ENCODE peak calls at places on chromosomes 1 and 21, in eight cellular contexts. A, P, O, H, M, U, D and I are unnamed samples.
A peak's percentile ranks its signal among the peaks of the same experiment; 100 is the strongest.

GRCh38 chr1:21865943-21866628 is 54.0 kb downstream of the LDLRAD2 start:
- DNase-seq in A (no peak), P (no peak), O (peak; percentile 52), H (no peak), M (no peak), U (no peak), D (peak; percentile 58), I (no peak)

GRCh38 chr1:62398377-62398776 is 38.5 kb upstream of the USP1 start:
- DNase-seq in A (no peak), P (no peak), O (no peak), H (no peak), M (no peak), U (no peak), D (no peak), I (no peak)

GRCh38 chr1:38587734-38588133 is 271.8 kb downstream of the RRAGC start:
- DNase-seq in A (no peak), P (no peak), O (no peak), H (no peak), M (no peak), U (no peak), D (no peak), I (no peak)

GRCh38 chr1:215082532-215083407 is at the start of gene KCNK2:
- DNase-seq in A (no peak), P (no peak), O (no peak), H (no peak), M (no peak), U (no peak), D (peak; percentile 70), I (no peak)

GRCh38 chr1:197908695-197909336 is 6.4 kb downstream of the C1orf53 start:
- DNase-seq in A (no peak), P (no peak), O (no peak), H (no peak), M (no peak), U (peak; percentile 86), D (peak; percentile 7), I (no peak)

GRCh38 chr1:160161965-160162705 is 10.7 kb downstream of the ATP1A4 start:
- DNase-seq in A (peak; percentile 39), P (no peak), O (no peak), H (no peak), M (no peak), U (no peak), D (no peak), I (no peak)

GRCh38 chr21:45528981-45529784 is 13.1 kb downstream of the SLC19A1 start:
- DNase-seq in A (no peak), P (peak; percentile 52), O (peak; percentile 5), H (no peak), M (no peak), U (no peak), D (no peak), I (no peak)

GRCh38 chr1:47521034-47521871 is 83.4 kb downstream of the FOXD2 start:
- DNase-seq in A (no peak), P (no peak), O (no peak), H (no peak), M (no peak), U (no peak), D (no peak), I (no peak)

GRCh38 chr1:204103121-204103741 is 30.3 kb downstream of the SOX13 start:
- DNase-seq in A (no peak), P (no peak), O (no peak), H (no peak), M (no peak), U (no peak), D (no peak), I (no peak)

GRCh38 chr1:47436304-47436978 is 1.4 kb upstream of the FOXD2 start:
- DNase-seq in A (peak; percentile 82), P (peak; percentile 77), O (peak; percentile 90), H (peak; percentile 67), M (peak; percentile 32), U (no peak), D (peak; percentile 87), I (peak; percentile 94)

GRCh38 chr1:43267818-43268425 is 1.9 kb upstream of the TMEM125 start:
- DNase-seq in A (no peak), P (no peak), O (no peak), H (peak; percentile 12), M (no peak), U (no peak), D (no peak), I (no peak)

GRCh38 chr1:43270421-43271095 is 775 bp downstream of the TMEM125 start:
- DNase-seq in A (peak; percentile 96), P (peak; percentile 50), O (peak; percentile 92), H (peak; percentile 83), M (peak; percentile 65), U (no peak), D (peak; percentile 17), I (no peak)

GRCh38 chr1:43271186-43272118 is 1.7 kb downstream of the TMEM125 start:
- DNase-seq in A (no peak), P (peak; percentile 30), O (no peak), H (peak; percentile 44), M (no peak), U (no peak), D (peak; percentile 8), I (no peak)

GRCh38 chr1:43272161-43272560 is 2.4 kb downstream of the TMEM125 start:
- DNase-seq in A (no peak), P (peak; percentile 56), O (no peak), H (peak; percentile 20), M (no peak), U (no peak), D (no peak), I (no peak)

DNA sequence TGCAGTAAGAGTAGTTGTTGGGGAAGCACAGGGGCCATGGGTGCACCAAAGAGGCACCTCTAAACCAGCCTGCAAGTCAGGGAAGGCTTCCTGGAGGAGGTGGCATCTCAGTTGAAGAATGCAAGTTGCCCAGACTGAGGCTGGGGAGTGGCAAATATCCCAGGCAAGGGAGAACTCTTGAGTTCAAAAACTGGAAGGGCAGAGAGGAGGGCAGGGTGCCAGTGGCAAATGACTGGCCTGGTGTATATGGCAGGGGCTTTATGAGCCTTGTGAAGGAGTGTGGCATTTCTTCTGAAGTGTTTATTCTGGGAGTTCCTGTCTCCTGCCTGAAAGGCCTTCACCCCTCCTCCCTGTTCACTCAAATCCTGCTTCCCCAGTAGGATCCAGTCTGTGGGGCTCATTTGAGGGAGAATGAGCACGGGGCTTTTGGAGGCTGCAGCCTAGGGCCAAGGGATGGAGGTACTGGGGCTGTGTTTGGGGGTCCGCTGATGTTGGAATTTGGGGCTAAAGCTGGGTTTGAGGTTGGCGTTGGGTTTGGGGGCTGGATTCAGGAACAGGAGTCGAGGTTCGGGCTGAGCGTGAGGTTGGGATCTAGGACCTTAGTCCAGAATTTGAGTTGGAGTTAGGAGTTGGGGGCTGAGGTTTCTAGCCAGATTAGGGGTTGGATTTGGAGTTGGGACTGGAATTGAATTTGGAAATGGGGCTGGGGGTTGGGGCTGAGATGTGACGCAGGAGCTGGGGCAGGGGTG is at the start of gene TMEM125:
- DNase-seq in A (peak; percentile 91), P (no peak), O (peak; percentile 87), H (peak; percentile 48), M (no peak), U (no peak), D (peak; percentile 8), I (no peak)
- TF ChIP-seq POLR2AphosphoS5 in A (peak; percentile 67), P (no peak), O (no peak), H (no peak), M (no peak), U (no peak), D (no peak), I (no peak)

GRCh38 chr1:58583496-58583895 is 6.4 kb upstream of the TACSTD2 start:
- DNase-seq in A (no peak), P (no peak), O (no peak), H (no peak), M (no peak), U (no peak), D (no peak), I (no peak)

GRCh38 chr1:58576727-58577675 is at the start of gene TACSTD2:
- DNase-seq in A (peak; percentile 93), P (no peak), O (peak; percentile 61), H (peak; percentile 95), M (no peak), U (no peak), D (no peak), I (no peak)

GRCh38 chr1:58581641-58582040 is 4.6 kb upstream of the TACSTD2 start:
- DNase-seq in A (no peak), P (no peak), O (no peak), H (no peak), M (no peak), U (no peak), D (no peak), I (no peak)

GRCh38 chr1:58577676-58578073 is 623 bp upstream of the TACSTD2 start:
- DNase-seq in A (no peak), P (no peak), O (no peak), H (no peak), M (no peak), U (no peak), D (no peak), I (no peak)

GRCh38 chr1:58580186-58580585 is 3.1 kb upstream of the TACSTD2 start:
- DNase-seq in A (no peak), P (no peak), O (no peak), H (no peak), M (no peak), U (no peak), D (no peak), I (no peak)
- TF ChIP-seq POLR2AphosphoS5 in A (no peak), P (no peak), O (no peak), H (no peak), M (no peak), U (no peak), D (no peak), I (no peak)

GRCh38 chr21:20292280-20292679 is 705.9 kb upstream of the NCAM2 start:
- DNase-seq in A (no peak), P (no peak), O (no peak), H (no peak), M (no peak), U (no peak), D (no peak), I (no peak)
- TF ChIP-seq POLR2AphosphoS5 in A (no peak), P (no peak), O (no peak), H (no peak), M (no peak), U (no peak), D (no peak), I (no peak)

GRCh38 chr1:32247452-32247851 is 430 bp downstream of the FAM167B start:
- DNase-seq in A (no peak), P (peak; percentile 65), O (no peak), H (no peak), M (no peak), U (no peak), D (no peak), I (no peak)

GRCh38 chr1:32249831-32250525 is 1.1 kb upstream of the LCK start:
- DNase-seq in A (peak; percentile 64), P (peak; percentile 67), O (peak; percentile 79), H (no peak), M (no peak), U (no peak), D (no peak), I (no peak)

GRCh38 chr1:32247983-32248889 is 1.2 kb downstream of the FAM167B start:
- DNase-seq in A (peak; percentile 93), P (peak; percentile 90), O (peak; percentile 92), H (peak; percentile 83), M (no peak), U (no peak), D (peak; percentile 91), I (no peak)

GRCh38 chr1:32250893-32251716 is at the start of gene LCK:
- DNase-seq in A (no peak), P (no peak), O (peak; percentile 42), H (no peak), M (no peak), U (no peak), D (no peak), I (no peak)

DNA sequence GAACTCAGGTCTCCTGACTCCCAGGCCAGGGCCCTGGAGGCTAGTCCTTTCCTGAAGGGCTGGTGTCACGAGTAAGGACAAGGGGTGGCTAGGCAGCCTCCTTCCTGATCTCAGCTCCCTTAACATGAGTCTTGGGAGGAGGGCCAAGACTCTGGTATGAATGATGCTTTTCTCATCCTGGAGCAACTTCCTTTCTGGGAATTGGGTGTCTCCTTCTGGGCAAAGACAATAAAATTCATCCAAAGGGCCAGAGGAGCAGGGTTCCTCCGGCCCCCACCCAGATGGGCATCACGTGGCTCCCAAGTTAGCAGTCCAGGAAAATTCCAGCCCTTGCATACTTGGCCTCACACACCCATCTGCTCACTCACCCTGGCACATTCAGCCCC is at the start of gene FAM167B:
- DNase-seq in A (peak; percentile 39), P (peak; percentile 77), O (peak; percentile 12), H (no peak), M (no peak), U (no peak), D (no peak), I (no peak)
- TF ChIP-seq POLR2AphosphoS5 in A (peak; percentile 92), P (peak; percentile 72), O (peak; percentile 44), H (peak; percentile 57), M (no peak), U (no peak), D (no peak), I (peak; percentile 72)